ENCODE peak calls at places on chromosomes 6 and 20, in ten cellular contexts. Q, P, B, Y, A, R, E, I, J and K are unnamed samples.

GRCh38 chr20:49097159-49097558 is 51.0 kb downstream of the CSE1L start:
- DNase-seq in J (no peak), I (no peak), B (no peak), P (no peak), Y (no peak), R (no peak), E (no peak), Q (no peak), A (no peak), K (no peak)

GRCh38 chr20:6595704-6596103 is 171.8 kb upstream of the BMP2 start:
- DNase-seq in Y (no peak), Q (no peak), B (no peak), E (no peak), J (no peak), I (no peak), P (no peak), A (no peak), R (no peak), K (no peak)

GRCh38 chr20:22691369-22692118 is 107.2 kb upstream of the FOXA2 start:
- DNase-seq in R (peak), E (peak), I (peak), J (peak), Q (peak), Y (peak), B (peak), P (peak), A (peak), K (peak)

GRCh38 chr6:88238901-88239300 is 72.8 kb upstream of the CNR1 start:
- DNase-seq in Y (no peak), E (no peak), Q (no peak), I (no peak), J (no peak), B (no peak), P (no peak), R (no peak), A (no peak), K (no peak)

GRCh38 chr20:1418335-1418734 is 25.5 kb upstream of the FKBP1A start:
- DNase-seq in B (no peak), Q (no peak), Y (no peak), E (no peak), I (no peak), P (no peak), J (no peak), A (no peak), R (no peak), K (no peak)

GRCh38 chr6:144286503-144287393 is 1.6 kb downstream of the UTRN start:
- DNase-seq in B (no peak), I (peak), J (peak), Y (peak), P (no peak), Q (peak), A (peak), E (peak), R (peak), K (no peak)

GRCh38 chr6:90000864-90001731 is 106.8 kb downstream of the GJA10 start:
- DNase-seq in R (no peak), I (no peak), P (no peak), Q (no peak), Y (no peak), E (no peak), J (no peak), B (no peak), A (peak), K (no peak)

GRCh38 chr6:71082033-71082620 is 125.3 kb upstream of the B3GAT2 start:
- DNase-seq in A (no peak), Q (no peak), J (no peak), R (no peak), P (no peak), E (no peak), I (no peak), Y (no peak), B (no peak), K (no peak)

GRCh38 chr20:45355209-45355608 is 7.0 kb upstream of the SDC4 start:
- DNase-seq in I (no peak), E (no peak), A (no peak), Y (no peak), B (no peak), J (no peak), P (no peak), Q (no peak), R (peak), K (no peak)

GRCh38 chr6:56838965-56839364 is 115.9 kb upstream of the BEND6 start:
- DNase-seq in Q (no peak), E (no peak), I (no peak), B (no peak), A (no peak), J (no peak), R (no peak), Y (no peak), P (no peak), K (no peak)

GRCh38 chr6:56841751-56842150 is 113.2 kb upstream of the BEND6 start:
- DNase-seq in P (no peak), Q (no peak), I (no peak), E (no peak), J (no peak), R (no peak), Y (no peak), B (no peak), A (no peak), K (no peak)

GRCh38 chr6:56839533-56840183 is 115.2 kb upstream of the BEND6 start:
- DNase-seq in E (no peak), P (no peak), J (no peak), B (no peak), A (no peak), Q (no peak), I (no peak), Y (no peak), R (no peak), K (no peak)

GRCh38 chr6:56841372-56841749 is 113.5 kb upstream of the BEND6 start:
- DNase-seq in R (no peak), B (no peak), Y (no peak), P (no peak), Q (no peak), I (no peak), J (no peak), A (no peak), E (no peak), K (no peak)

DNA sequence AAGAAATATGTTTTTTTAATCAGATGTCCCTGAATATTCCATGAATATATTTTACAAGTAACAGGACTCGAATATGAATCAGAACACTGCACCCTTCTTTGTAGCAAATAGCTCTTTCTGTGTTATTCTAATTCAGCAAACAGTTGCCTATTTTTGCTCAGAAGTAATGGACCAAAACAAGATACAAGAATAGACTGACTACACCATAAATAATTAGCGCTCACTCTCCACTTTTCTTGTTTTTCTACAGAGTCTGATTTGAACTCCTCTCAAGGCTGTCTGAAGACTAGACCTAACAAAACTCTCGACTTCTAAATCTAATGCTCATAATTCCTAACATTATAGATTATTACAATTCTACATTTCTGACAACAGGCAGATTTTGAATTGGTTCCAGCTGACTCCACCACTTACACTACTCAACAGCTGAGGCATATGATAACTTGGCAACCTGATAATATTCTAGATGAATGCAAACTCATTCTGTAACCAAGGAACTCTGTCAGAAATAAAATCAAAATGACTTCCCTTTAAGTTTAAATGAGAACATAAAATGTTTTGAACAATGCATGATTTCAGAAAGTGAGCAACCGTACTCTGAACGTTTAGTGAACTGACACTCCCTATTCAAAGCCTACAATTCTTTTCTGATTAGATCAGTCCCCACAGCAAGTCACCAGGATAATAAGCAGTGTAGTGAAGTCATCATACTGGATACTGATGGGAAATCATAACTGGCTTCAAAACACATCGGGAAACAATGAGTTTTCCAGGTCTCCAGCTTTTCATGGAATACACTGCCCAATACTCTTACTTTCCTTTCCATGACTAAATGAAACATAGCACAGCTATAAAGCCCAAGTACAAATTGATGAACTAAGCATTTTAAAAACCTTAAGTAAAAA is 114.2 kb upstream of the BEND6 start:
- DNase-seq in J (no peak), R (no peak), Y (no peak), A (no peak), B (no peak), P (no peak), E (no peak), Q (no peak), I (no peak), K (no peak)
- TF ChIP-seq POLR2AphosphoS5 in J (no peak), R (peak), Y (peak), A (peak), B (no peak), P (no peak), E (peak), Q (no peak), I (no peak), K (no peak)

GRCh38 chr6:166595061-166595780 is 8.7 kb upstream of the RAMACL start:
- DNase-seq in B (no peak), R (no peak), P (no peak), Y (no peak), A (no peak), I (no peak), Q (no peak), J (no peak), E (no peak), K (no peak)
- TF ChIP-seq POLR2AphosphoS5 in B (no peak), R (no peak), P (no peak), Y (no peak), A (no peak), I (peak), Q (no peak), J (no peak), E (no peak), K (no peak)

DNA sequence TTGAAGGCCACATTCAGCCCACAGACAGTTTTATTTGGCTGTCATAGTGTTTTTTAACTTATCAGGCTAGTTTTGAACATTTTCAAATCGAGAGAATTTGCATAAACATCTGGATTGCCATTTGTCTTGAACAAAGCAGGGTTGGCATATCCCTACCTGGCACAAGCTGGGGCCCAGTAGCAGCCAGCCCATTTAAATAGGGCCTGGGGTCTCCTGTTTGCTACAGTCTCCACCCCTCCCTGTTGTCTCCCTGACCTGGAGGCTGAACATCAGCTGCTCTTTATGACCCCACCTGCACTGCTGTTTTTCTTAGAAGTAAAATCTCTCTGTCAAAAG is 10.5 kb downstream of the BCAS4 start:
- DNase-seq in J (no peak), B (no peak), R (no peak), Y (no peak), Q (no peak), P (no peak), E (no peak), A (no peak), I (no peak), K (no peak)
- TF ChIP-seq POLR2AphosphoS5 in J (no peak), B (no peak), R (no peak), Y (no peak), Q (no peak), P (no peak), E (no peak), A (no peak), I (no peak), K (no peak)

DNA sequence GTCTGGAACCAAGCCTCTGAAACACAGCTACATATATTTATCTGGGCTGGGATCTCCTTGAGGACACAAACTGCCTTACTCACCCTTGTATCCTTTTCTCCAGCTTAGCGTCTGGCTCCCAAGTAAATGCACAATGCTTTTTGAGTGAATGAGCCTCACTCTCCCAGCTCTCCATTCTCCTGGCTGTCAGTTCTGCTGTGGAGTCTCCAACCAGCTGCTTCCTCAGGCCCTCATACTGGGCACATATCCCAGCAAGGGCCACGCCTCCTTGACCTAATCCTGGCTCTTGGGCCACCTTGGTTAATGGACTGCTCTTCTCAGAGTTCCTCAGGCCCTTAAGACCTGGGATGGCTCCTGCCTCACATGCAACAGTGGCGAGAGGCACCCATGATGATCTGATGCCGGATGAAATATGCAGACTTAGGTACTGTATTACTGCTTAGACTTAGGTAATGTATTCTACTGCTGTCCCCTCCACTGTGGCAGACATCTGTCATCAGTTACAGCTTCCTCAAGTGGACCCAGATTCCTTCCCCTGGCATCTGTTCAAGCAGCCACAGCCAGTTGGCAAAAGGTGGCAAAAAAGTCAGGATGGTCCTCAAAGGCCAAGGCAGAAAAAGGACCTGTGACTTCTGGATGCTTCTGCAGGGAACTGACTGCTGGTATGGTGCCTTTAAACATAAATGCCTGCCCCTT is 16.5 kb downstream of the SNHG17 start:
- DNase-seq in I (no peak), Y (no peak), B (no peak), Q (no peak), J (no peak), E (peak), A (no peak), R (peak), P (no peak), K (no peak)
- TF ChIP-seq POLR2AphosphoS5 in I (no peak), Y (no peak), B (peak), Q (peak), J (no peak), E (no peak), A (no peak), R (no peak), P (no peak), K (peak)

DNA sequence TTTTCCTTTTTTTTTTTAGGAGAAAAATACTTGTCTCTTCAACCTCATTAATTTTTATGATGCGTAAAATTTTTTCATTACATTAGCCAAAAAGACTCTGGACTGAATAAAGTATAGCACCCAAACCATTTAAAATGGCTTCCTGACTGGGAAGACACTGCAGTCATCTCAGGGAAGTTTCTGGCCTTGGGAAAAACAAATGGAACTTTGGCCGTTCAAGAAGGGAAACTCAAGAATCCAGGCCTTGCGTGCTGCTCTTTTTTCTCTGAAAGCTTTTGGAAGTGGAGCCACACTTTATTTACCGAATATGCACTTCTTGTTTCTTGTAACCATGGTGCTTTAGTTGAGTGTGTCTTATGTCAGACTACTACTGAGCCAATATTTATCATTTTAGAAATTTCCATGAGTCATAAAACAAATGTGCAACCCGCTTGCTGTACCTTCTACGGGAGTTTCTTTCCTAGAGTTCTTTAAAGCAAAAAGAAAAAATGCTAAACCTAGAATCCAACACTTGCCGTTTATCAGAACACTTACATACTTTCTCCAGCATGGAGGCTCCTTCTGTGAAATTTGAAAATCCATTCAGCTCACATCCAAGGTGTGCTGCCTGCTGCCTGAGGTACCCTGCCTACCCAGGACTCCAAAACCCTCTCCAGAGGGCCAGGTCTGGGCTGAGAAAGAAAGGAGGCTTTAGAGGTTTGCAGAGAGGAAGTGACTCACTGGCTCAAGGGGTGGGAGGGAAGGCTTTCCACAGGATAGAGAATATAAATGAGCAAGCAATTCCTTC is 11.5 kb upstream of the DSTN start:
- DNase-seq in Q (peak), J (no peak), P (peak), A (peak), B (no peak), Y (peak), E (peak), I (no peak), R (peak), K (no peak)
- TF ChIP-seq POLR2AphosphoS5 in Q (no peak), J (peak), P (peak), A (peak), B (no peak), Y (no peak), E (peak), I (peak), R (peak), K (no peak)

GRCh38 chr6:141402489-141402888 is 730.2 kb upstream of the GJE1 start:
- DNase-seq in R (no peak), E (no peak), P (no peak), A (no peak), J (no peak), I (no peak), Y (no peak), Q (no peak), B (no peak), K (no peak)
- TF ChIP-seq POLR2AphosphoS5 in R (no peak), E (no peak), P (no peak), A (no peak), J (no peak), I (no peak), Y (no peak), Q (no peak), B (no peak), K (no peak)